ENCODE peak calls at places on chromosomes 4 and X, in five cellular contexts. L is endothelial cell, Y is testis, P is fibroblast of mammary gland, H is cardiac muscle cell. F is an unnamed sample.

GRCh38 chr4:12987284-12987683 is 496.9 kb downstream of the RAB28 start:
- DNase-seq in L (no peak), Y (no peak), P (no peak), H (no peak), F (no peak)

GRCh38 chr4:155047755-155048154 is 160.7 kb upstream of the NPY2R start:
- DNase-seq in L (no peak), Y (no peak), P (peak), H (peak), F (no peak)

GRCh38 chrX:153477039-153477438 is 6.7 kb upstream of the HAUS7 start:
- DNase-seq in L (peak), Y (no peak), P (peak), H (peak), F (no peak)

GRCh38 chrX:153644356-153645125 is 2.5 kb upstream of the DUSP9 start:
- DNase-seq in L (no peak), Y (no peak), P (no peak), H (no peak), F (peak)

GRCh38 chrX:51053741-51054140 is 143.2 kb downstream of the BMP15 start:
- DNase-seq in L (no peak), Y (no peak), P (no peak), H (no peak), F (no peak)

GRCh38 chrX:149499766-149500165 is 5.3 kb downstream of the IDS start:
- DNase-seq in L (no peak), Y (no peak), P (no peak), H (no peak), F (no peak)

GRCh38 chr4:73603307-73603710 is 16.9 kb downstream of the RASSF6 start:
- DNase-seq in L (no peak), Y (no peak), P (peak), H (peak), F (no peak)

GRCh38 chrX:111352424-111352823 is 59.6 kb downstream of the DCX start:
- DNase-seq in L (no peak), Y (peak), P (peak), H (peak), F (no peak)

GRCh38 chrX:23493941-23494374 is 159.3 kb downstream of the PTCHD1 start:
- DNase-seq in L (no peak), Y (no peak), P (peak), H (peak), F (no peak)

GRCh38 chr4:152039085-152039484 is 278.3 kb upstream of the GATB start:
- DNase-seq in L (no peak), Y (no peak), P (peak), H (peak), F (no peak)

GRCh38 chr4:7138223-7139166 is 53.8 kb upstream of the SORCS2 start:
- DNase-seq in L (no peak), Y (no peak), P (no peak), H (no peak), F (no peak)

GRCh38 chr4:173415092-173415491 is 16.2 kb upstream of the SCRG1 start:
- DNase-seq in L (no peak), Y (no peak), P (no peak), H (peak), F (no peak)

GRCh38 chr4:15253346-15253745 is 174.5 kb upstream of the C1QTNF7 start:
- DNase-seq in L (no peak), Y (no peak), P (no peak), H (no peak), F (no peak)

GRCh38 chrX:125131146-125131545 is 188.5 kb upstream of the TEX13C start:
- DNase-seq in L (no peak), Y (no peak), P (no peak), H (no peak), F (peak)

GRCh38 chrX:103061486-103061885 is 2.5 kb downstream of the BEX1 start:
- DNase-seq in L (no peak), Y (no peak), P (no peak), H (no peak), F (no peak)

GRCh38 chr4:186934255-186934654 is 210.6 kb upstream of the FAT1 start:
- DNase-seq in L (no peak), Y (no peak), P (no peak), H (no peak), F (no peak)

GRCh38 chr4:109184421-109184956 is 118.0 kb downstream of the COL25A1 start:
- DNase-seq in L (no peak), Y (no peak), P (no peak), H (peak), F (no peak)

GRCh38 chrX:121389976-121390709 is 342.7 kb downstream of the GLUD2 start:
- DNase-seq in L (no peak), Y (no peak), P (peak), H (no peak), F (no peak)

GRCh38 chr4:10008208-10009005 is 12.9 kb downstream of the SLC2A9 start:
- DNase-seq in L (no peak), Y (no peak), P (peak), H (peak), F (no peak)

GRCh38 chr4:60201052-60201673 is 999.0 kb upstream of the ADGRL3 start:
- DNase-seq in L (peak), Y (peak), P (peak), H (peak), F (peak)

GRCh38 chrX:129650183-129650689 is 4.5 kb downstream of the APLN start:
- DNase-seq in L (no peak), Y (no peak), P (no peak), H (no peak), F (no peak)

GRCh38 chrX:45715787-45716186 is 515.1 kb upstream of the DIPK2B start:
- DNase-seq in L (no peak), Y (no peak), P (peak), H (no peak), F (no peak)

GRCh38 chr4:1246901-1247810 is 1.8 kb downstream of the CTBP1 start:
- DNase-seq in L (no peak), Y (peak), P (no peak), H (no peak), F (peak)

GRCh38 chrX:148588649-148589310 is 88.4 kb downstream of the AFF2 start:
- DNase-seq in L (no peak), Y (no peak), P (no peak), H (no peak), F (no peak)

GRCh38 chr4:53455766-53456165 is 78.3 kb downstream of the FIP1L1 start:
- DNase-seq in L (no peak), Y (no peak), P (peak), H (no peak), F (no peak)

GRCh38 chrX:105527759-105528158 is 294.6 kb upstream of the NRK start:
- DNase-seq in L (no peak), Y (no peak), P (peak), H (peak), F (no peak)

GRCh38 chr4:24070117-24070516 is 180.3 kb upstream of the PPARGC1A start:
- DNase-seq in L (no peak), Y (no peak), P (peak), H (peak), F (no peak)

GRCh38 chr4:1788254-1788973 is 4.7 kb upstream of the FGFR3 start:
- DNase-seq in L (no peak), Y (no peak), P (no peak), H (no peak), F (no peak)

GRCh38 chr4:66972087-66972486 is 573.2 kb downstream of the CENPC start:
- DNase-seq in L (no peak), Y (no peak), P (no peak), H (no peak), F (no peak)

GRCh38 chr4:66974665-66975064 is 570.6 kb downstream of the CENPC start:
- DNase-seq in L (no peak), Y (no peak), P (no peak), H (no peak), F (no peak)
- TF ChIP-seq CTCF in L (no peak), Y (no peak), P (no peak), H (no peak), F (no peak)

GRCh38 chr4:95183656-95184408 is 364.9 kb downstream of the UNC5C start:
- DNase-seq in L (no peak), Y (no peak), P (no peak), H (no peak), F (no peak)

GRCh38 chr4:95178938-95179337 is 369.8 kb downstream of the UNC5C start:
- DNase-seq in L (no peak), Y (no peak), P (no peak), H (no peak), F (no peak)

GRCh38 chr4:95180531-95181315 is 368.1 kb downstream of the UNC5C start:
- DNase-seq in L (no peak), Y (no peak), P (no peak), H (no peak), F (peak)

DNA sequence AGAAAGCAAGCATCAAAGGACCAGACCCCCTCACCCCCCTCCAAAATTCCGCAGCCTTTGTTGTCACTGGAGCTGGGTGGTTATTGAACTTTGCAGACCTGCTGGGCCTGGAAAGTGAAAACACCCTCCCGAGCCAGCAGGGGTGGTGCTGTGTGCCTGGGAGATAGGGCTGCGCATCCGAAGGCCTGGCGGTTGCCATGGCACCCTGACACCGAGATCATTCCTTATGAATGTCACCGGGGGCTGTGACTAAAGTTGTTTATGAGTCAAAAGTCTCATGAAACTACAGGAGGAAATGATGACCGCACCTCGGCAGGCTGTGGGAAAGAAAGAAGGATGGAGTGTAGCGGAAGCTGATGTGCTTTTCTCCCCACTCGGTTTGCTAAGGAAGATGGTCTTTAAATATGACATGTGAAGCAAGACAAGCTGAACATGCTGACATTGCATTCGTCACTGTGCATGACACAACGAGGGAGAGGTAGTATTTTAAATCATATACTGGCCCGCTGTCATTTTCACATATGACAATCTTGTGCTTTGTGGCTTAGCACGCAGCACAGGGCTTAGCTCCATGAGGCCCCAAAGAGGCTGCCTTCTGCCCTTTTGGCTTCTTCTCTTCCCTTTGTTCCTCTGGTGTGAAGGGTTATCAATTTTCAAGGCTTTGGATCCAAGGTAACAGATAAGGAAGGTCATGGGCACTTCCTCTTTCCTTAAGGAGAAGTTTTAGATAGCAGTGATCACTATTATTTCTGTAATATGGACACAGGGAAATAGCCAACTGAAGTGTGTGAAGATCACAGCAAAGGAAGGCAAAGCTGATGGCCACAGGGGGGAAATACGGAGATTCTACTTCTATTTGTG is 367.1 kb downstream of the UNC5C start:
- DNase-seq in L (no peak), Y (no peak), P (peak), H (peak), F (peak)
- TF ChIP-seq CTCF in L (no peak), Y (no peak), P (no peak), H (peak), F (peak)

GRCh38 chr4:44632733-44633132 is 18.7 kb downstream of the YIPF7 start:
- DNase-seq in L (no peak), Y (no peak), P (no peak), H (no peak), F (no peak)

GRCh38 chr4:44629280-44629866 is 22.1 kb downstream of the YIPF7 start:
- DNase-seq in L (peak), Y (peak), P (peak), H (peak), F (peak)

DNA sequence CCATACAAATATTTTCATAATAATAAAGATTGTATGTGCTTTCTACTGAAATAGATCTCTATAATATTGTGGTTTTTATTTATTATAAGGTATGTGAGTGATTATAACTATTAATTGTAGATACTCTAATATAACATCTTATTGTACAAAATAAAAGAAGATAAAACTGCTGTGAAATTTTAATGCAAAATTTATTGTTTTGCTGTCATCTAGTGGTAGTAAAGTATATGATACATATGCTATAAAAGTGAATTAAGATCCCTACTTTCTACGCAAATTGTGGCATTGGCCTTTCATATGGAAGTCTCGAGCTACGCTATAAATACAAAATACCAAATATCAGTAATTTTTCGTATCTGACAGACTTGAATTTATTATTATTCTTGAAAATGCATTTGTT is 19.3 kb downstream of the YIPF7 start:
- DNase-seq in L (no peak), Y (no peak), P (no peak), H (no peak), F (no peak)
- TF ChIP-seq CTCF in L (peak), Y (no peak), P (peak), H (peak), F (no peak)

GRCh38 chrX:133215747-133216146 is 2.4 kb downstream of the TFDP3 start:
- DNase-seq in L (peak), Y (peak), P (peak), H (peak), F (peak)
- TF ChIP-seq CTCF in L (no peak), Y (no peak), P (peak), H (peak), F (peak)

GRCh38 chrX:19789782-19790181 is 97.6 kb downstream of the SH3KBP1 start:
- DNase-seq in L (no peak), Y (no peak), P (no peak), H (no peak), F (no peak)
- TF ChIP-seq CTCF in L (no peak), Y (no peak), P (no peak), H (no peak), F (no peak)